ENCODE peak calls at places on chromosomes 7 and 10, in six cellular contexts. H is upper lobe of left lung, W is left ventricle myocardium inferior, G is colonic mucosa, E is ovary, C is cardiac muscle cell. P is an unnamed sample. For H3K36me3, the result is how much of the 10 kb centered on the place peaks cover.

GRCh38 chr10:106285199-106285598 is 879.3 kb downstream of the SORCS1 start:
- DNase-seq in H (no peak), W (no peak), G (no peak), E (no peak), C (peak), P (no peak)

GRCh38 chr10:17616403-17617030 is 657 bp downstream of the HACD1 start:
- DNase-seq in H (peak), W (peak), G (peak), E (peak), C (peak), P (peak)

GRCh38 chr10:97097154-97097490 is 88.6 kb downstream of the SLIT1 start:
- DNase-seq in H (no peak), W (no peak), G (no peak), E (no peak), C (no peak), P (no peak)

GRCh38 chr7:121513105-121513504 is 117.0 kb upstream of the FAM3C start:
- DNase-seq in H (no peak), W (no peak), G (no peak), E (no peak), C (no peak), P (no peak)

GRCh38 chr7:68256295-68256694 is 1259.7 kb downstream of the TYW1 start:
- DNase-seq in H (no peak), W (no peak), G (no peak), E (no peak), C (no peak), P (no peak)

GRCh38 chr10:33041783-33042437 is 83.9 kb upstream of the ITGB1 start:
- DNase-seq in H (no peak), W (no peak), G (no peak), E (no peak), C (no peak), P (no peak)

GRCh38 chr7:47591655-47592572 is 10.0 kb upstream of the TNS3 start:
- DNase-seq in H (no peak), W (no peak), G (no peak), E (peak), C (peak), P (no peak)

GRCh38 chr10:111017093-111017492 is 59.7 kb upstream of the ADRA2A start:
- DNase-seq in H (no peak), W (no peak), G (no peak), E (no peak), C (no peak), P (no peak)

GRCh38 chr7:85719981-85720963 is 533.4 kb upstream of the SEMA3D start:
- DNase-seq in H (no peak), W (no peak), G (no peak), E (no peak), C (peak), P (no peak)

DNA sequence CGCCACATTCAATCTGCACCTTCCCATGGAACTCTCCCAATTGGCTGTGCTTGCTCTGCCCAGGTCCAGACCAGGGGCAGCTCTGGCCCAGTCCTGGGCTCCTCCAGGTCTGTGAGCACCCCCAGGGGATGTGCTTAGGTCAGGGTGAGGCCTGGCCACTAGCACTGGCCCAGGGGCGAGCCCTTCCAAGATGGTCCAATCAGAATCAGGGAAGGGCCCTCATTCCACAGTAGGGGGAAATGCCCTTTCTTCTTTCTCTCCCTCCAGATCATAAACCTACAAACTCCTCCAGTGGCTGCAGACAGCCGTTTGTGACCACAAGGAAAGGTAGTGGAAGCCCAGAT is 157.0 kb downstream of the PRKAG2 start:
- DNase-seq in H (no peak), W (no peak), G (no peak), E (no peak), C (no peak), P (no peak)
- H3K4me3 ChIP-seq in H (no peak), W (peak), G (no peak), E (no peak), C (no peak), P (no peak)

DNA sequence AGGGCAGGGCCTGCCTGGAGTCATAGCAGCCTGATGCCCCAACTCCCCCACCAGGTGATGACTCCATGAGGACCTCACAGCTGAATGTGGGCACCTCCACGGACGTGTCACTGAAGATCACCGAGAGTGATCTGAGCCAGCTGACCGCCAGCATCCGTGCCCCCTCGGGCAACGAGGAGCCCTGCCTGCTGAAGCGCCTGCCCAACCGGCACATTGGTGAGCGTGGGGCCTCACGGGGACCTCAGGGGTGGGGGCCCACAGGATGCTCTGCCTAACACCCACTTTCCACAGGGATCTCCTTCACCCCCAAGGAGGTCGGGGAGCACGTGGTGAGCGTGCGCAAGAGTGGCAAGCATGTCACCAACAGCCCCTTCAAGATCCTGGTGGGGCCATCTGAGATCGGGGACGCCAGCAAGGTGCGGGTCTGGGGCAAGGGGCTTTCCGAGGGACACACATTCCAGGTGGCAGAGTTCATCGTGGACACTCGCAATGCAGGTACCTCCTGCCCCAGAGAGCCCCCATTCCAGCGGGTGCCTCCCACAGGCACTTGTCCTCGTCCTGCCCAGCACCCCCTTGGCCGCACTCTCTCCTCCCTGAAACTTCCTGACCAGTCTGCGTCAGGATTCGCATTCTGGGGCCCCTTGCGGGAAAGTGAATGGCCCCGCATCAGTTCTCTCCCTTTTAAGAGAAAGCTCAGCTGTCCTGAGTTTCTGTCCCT is 10.0 kb upstream of the ATP6V1F start:
- DNase-seq in H (peak), W (no peak), G (no peak), E (no peak), C (no peak), P (peak)
- H3K36me3 ChIP-seq in H (under half), W (half or more), G (under half), E (under half), C (half or more), P (under half)

DNA sequence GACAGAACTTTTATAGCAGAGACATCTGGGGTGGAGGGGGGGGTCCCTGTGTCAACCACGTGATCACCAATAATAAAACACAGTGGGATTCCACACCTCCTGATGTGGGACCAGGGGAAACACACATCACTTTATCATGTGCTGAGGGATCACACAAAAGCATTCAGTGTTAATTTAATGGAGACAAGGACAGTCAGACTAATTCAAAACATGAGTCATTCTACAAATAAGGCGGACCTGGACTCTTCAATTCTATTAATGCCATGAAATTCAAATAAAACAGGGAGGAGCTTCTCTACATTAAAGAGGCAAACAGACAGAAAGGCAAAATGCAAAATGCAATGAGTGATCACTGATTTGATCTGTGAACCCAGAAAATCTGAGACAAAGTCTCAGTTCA is 67.3 kb upstream of the PFKP start:
- DNase-seq in H (no peak), W (no peak), G (no peak), E (no peak), C (no peak), P (no peak)
- H3K27ac ChIP-seq in H (no peak), W (no peak), G (no peak), E (no peak), C (no peak), P (no peak)

DNA sequence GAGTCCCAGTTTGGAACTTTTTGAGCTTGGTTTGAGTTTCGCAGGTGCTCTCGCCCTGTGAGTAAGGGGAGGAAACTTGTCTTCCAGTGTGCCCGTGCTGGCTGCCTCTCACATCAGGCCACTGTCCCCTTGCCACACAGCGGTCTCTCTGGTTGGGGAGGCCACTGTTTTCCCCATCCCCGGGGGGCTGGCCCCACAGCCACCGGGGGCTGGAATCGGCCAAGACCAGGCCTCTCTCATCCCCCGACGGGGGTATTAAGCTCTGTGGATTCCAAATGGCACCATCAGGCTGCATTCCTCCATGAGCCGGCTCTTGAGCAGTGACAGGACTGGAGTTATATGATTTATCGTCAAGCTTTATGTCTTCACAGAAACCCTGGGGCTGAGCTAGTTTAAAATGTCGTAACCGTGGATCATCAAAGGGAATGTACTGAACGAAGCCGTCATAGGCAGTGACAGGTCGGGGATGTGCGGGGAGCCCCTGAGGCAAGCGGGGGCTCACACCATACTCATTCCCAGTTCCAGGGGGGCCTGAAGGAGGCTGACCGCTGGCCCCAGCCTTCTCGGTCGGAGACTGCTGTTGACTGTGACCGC is 30.8 kb downstream of the JCAD start:
- DNase-seq in H (peak), W (no peak), G (no peak), E (no peak), C (no peak), P (no peak)
- H3K4me3 ChIP-seq in H (no peak), W (no peak), G (no peak), E (no peak), C (no peak), P (no peak)

DNA sequence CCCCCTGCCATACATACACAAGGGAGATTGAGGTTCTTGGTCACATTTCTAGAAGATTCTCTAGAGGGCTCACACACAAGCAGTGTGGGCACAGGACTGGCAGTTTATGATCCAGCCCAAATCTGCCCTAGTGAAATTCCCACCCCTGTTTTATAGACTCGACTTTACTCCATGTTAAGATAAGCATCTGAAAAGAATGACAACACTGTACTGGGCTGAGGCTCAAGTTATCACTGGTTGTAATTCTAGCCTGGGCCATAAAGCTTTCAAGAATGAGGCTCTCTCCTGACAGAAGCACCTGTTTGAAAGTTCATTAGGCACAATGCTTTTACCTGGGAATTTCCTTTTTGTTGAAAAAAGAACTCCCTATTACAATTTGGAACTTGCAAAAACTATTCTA is 195.6 kb upstream of the GLI3 start:
- DNase-seq in H (no peak), W (no peak), G (peak), E (no peak), C (no peak), P (no peak)
- H3K36me3 ChIP-seq in H (under half), W (under half), G (under half), E (under half), C (under half), P (under half)